ENCODE peak calls at places on chromosomes 12 and 14, in four cellular contexts. U is H1, Z is neuronal stem cell, B is IMR-90. A is an unnamed sample.

GRCh38 chr12:94779520-94779919 is 129.2 kb upstream of the TMCC3 start:
- DNase-seq in U (no peak), Z (no peak), B (peak), A (peak)

GRCh38 chr14:70896981-70897380 is 10.3 kb upstream of the PCNX1 start:
- DNase-seq in U (no peak), Z (no peak), B (no peak), A (peak)

GRCh38 chr12:52524898-52525591 is 4.9 kb upstream of the KRT5 start:
- DNase-seq in U (peak), Z (no peak), B (no peak), A (no peak)

GRCh38 chr12:44000309-44000952 is 164.6 kb downstream of the TMEM117 start:
- DNase-seq in U (peak), Z (peak), B (peak), A (peak)

GRCh38 chr12:118124333-118124874 is 11.5 kb upstream of the PEBP1 start:
- DNase-seq in U (no peak), Z (no peak), B (no peak), A (no peak)

GRCh38 chr12:41564816-41565215 is 376.7 kb downstream of the PDZRN4 start:
- DNase-seq in U (no peak), Z (no peak), B (no peak), A (no peak)

GRCh38 chr12:132559652-132560420 is 50.5 kb downstream of the LRCOL1 start:
- DNase-seq in U (peak), Z (no peak), B (peak), A (peak)

GRCh38 chr12:20557076-20557475 is 138.1 kb upstream of the SLCO1C1 start:
- DNase-seq in U (no peak), Z (no peak), B (no peak), A (no peak)

GRCh38 chr14:21036746-21037145 is 2.1 kb upstream of the RNASE13 start:
- DNase-seq in U (no peak), Z (no peak), B (no peak), A (no peak)

GRCh38 chr12:80273144-80273543 is 170.9 kb upstream of the PTPRQ start:
- DNase-seq in U (no peak), Z (no peak), B (no peak), A (no peak)

GRCh38 chr14:60722836-60723217 is 1.3 kb downstream of the SIX4 start:
- DNase-seq in U (no peak), Z (peak), B (peak), A (no peak)

GRCh38 chr12:41724216-41724615 is 420.5 kb downstream of the GXYLT1 start:
- DNase-seq in U (no peak), Z (no peak), B (no peak), A (no peak)

GRCh38 chr12:2813573-2814185 is 1.2 kb downstream of the ITFG2 start:
- DNase-seq in U (no peak), Z (no peak), B (peak), A (peak)

DNA sequence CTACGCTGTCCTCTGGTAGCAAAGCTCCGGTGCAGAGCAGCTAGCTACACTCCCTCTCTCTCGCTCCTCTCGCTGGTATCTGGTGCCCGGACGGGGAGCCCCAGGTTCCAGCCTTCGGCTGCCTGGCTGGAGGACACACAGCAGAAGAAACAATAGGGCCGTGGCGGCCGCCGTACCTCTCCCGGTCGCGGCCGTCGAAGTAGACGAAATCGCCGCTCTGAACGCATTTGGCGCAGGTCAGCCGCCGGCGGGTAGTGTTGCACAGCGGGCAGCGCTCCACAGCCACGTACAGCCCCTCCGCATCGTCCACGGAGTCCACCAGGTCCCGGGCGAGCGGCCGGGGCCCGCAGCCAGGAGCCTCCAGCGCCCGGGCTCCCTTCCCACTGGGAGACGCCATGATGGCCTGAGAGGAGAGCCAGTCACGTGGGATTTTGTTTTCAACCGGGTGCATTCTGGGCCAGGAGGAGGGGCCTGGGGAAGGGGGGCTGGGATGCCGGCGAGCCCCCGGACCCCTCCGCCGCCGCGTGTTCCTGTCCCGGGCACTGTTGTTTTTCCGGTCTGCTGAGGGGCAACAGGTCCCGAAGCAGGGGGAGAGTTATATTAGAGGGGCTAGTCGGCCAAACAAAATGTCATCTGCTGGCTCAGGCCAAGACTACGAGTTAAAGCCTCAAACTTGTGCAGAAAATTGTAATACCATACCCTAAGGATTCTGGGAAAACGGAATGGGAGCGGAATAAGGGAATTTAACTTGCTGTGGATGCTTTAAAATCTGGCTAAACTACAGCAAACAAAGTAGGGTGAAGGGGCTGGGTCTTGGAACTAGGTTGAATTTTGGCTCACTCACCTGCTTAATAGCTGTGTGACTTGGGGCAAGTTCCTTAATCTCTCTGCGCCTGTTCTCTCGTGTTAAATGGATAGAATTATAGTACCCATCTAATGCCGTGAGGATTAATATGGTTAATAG is at the start of gene ATG14:
- DNase-seq in U (peak), Z (peak), B (peak), A (peak)
- H2BK120ac ChIP-seq in U (no peak), Z (no peak), B (peak), A (peak)

DNA sequence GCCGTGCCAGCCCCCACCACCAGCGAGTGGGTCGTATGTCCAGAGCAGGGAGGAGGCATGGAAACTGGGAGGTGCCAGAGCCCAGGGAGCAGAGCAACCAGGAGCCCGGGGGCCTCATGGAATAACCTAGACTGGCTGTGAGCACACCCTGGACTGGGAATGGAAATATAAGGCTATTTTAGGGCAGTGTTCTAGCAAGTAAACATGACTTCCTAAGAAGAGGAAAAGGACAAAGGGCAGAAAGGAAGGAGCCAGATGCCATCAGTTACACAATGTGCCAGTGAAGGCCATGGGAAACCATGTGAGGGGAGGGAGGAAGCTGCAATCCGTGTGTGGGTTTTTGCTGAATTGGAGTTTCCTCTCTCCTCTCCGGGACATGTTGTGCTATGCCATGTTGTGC is 18.7 kb upstream of the CPM start:
- DNase-seq in U (no peak), Z (no peak), B (no peak), A (no peak)
- H2BK120ac ChIP-seq in U (no peak), Z (no peak), B (no peak), A (no peak)

DNA sequence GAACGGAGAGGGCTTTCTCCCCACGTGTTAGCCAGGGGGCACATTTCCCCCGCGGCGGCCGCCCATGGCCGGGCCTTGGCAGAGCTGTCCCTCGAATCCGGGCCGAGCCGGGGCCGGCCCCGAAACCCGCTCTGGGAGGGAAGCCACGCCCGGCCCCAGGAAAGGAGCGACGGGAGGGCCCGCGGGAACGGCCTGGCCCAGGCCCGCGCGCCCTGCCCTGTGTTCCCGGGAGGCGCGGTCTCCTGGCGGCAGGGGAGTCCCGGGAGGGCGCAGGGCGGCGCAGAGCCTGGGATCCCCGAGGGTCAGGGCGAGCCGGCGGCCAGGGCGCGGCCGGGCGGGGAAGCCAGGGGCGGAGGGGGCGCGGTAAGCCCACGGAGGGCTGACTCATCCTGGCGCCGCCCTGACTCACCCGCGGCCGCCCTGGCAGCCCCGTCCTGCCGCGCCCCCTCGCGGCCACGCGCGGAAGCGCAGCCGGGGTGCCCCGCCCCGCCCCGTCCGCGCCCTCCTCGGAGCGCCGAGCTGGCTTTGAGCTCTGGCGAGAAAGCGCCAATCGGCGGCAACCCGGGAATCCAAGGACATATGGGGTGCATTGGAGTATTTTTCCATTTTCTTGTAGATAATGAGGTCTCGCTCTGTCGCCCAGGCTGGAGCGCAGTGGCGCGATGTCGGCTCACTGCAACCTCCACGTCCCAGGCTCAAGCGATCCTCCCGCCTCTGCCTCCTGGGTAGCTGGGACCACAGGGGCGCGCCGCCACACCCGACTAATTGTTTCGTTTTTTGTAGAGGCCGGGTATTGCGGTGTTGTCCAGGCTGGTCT is 31.8 kb upstream of the PLEKHG6 start:
- DNase-seq in U (peak), Z (peak), B (peak), A (peak)
- H2BK120ac ChIP-seq in U (no peak), Z (peak), B (peak), A (peak)

DNA sequence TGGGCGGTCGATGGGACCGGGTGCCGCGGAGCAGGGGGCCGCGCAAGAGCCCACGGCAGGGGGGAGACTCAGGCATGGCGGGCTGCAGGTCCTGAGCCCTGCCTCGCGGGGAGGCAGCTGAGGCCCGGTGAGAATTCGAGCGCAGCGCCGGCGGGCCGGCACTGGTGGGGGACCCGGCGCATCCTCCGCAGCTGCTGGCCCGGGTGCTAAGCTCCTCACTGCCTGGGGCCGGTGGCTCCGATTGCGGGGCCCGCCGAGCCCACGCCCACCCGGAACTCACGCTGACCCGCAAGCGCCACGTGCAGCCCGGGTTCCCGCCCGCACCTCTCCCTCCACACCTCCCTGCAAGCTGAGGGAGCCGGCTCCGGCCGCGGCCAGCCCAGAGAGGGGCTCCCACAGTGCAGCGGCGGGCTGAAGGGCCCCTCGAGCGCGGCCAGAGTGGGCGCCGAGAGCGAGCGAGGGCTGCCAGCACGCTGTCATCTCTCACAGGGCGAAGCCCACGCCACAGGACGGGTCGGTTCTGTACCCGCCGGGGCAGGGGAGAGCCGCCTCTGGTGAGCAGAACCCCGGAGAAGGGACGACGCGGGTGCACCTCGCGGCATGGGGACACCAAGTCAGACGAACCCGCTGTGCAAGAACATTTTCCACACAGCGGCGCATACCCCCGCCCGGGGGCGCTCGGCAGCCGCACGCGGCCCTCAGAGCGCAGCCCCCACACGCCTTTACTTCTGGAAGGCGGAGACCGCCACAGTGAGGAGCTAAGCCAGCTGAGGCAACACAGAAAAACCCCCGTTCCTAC is 1.2 kb upstream of the SIVA1 start:
- DNase-seq in U (no peak), Z (no peak), B (no peak), A (no peak)
- H2BK120ac ChIP-seq in U (no peak), Z (peak), B (peak), A (no peak)

GRCh38 chr14:23538049-23538718 is 13.4 kb downstream of the ZFHX2 start:
- DNase-seq in U (no peak), Z (no peak), B (no peak), A (no peak)
- H2BK120ac ChIP-seq in U (peak), Z (no peak), B (no peak), A (no peak)

DNA sequence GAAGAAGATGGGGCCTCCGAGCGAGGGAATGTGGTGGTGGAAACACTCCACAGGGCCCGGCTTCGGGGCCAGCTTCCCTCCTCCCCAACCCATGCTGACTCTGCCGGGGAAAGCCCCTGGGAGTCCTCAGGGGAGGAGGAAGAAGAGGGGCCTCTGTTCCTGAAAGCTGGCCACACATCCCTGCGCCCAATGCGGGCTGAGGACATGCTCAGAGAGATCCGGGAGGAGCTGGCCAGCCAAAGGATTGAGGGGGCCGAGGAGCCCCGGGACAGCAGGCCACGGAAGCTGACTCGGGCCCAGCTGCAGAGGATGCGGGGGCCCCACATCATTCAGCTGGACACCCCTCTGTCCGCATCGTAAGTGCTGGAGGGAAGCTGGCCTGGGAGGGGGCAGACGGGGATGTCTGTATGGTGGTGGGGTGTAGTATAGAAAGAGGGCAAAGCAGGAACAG is 14.3 kb downstream of the TNFRSF1A start:
- DNase-seq in U (no peak), Z (no peak), B (no peak), A (no peak)
- H2BK120ac ChIP-seq in U (no peak), Z (no peak), B (no peak), A (no peak)

GRCh38 chr12:14257303-14257733 is 108.2 kb upstream of the ATF7IP start:
- DNase-seq in U (no peak), Z (no peak), B (no peak), A (no peak)
- H2BK120ac ChIP-seq in U (peak), Z (no peak), B (peak), A (no peak)

GRCh38 chr14:96201965-96202364 is 2.7 kb upstream of the BDKRB2 start:
- DNase-seq in U (no peak), Z (no peak), B (no peak), A (no peak)

GRCh38 chr14:96204151-96205058 is at the start of gene BDKRB2:
- DNase-seq in U (peak), Z (peak), B (peak), A (peak)

GRCh38 chr14:96203116-96203515 is 1.5 kb upstream of the BDKRB2 start:
- DNase-seq in U (no peak), Z (no peak), B (no peak), A (no peak)

GRCh38 chr14:96202441-96203094 is 2.1 kb upstream of the BDKRB2 start:
- DNase-seq in U (no peak), Z (no peak), B (no peak), A (no peak)

DNA sequence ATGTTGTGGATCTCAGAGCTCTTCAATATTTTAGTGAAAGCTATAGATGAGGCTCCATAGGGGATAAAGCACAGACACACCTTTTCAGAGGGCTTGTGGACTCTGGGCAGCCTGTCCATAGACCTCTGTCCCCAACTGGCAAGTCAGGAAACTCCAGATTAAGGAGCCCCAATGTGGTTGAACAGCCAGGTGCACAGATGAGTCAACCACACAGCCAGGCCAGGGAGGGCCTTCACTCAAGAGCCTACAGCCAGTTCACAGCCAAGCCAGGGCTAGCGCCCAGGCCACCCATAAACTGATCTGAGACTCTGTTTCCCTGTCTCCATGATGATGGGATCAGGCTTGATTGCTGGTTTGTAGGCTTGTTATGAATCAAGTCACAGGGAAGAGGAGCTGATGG is 1.0 kb upstream of the BDKRB2 start:
- DNase-seq in U (no peak), Z (no peak), B (peak), A (peak)
- H2BK120ac ChIP-seq in U (no peak), Z (no peak), B (peak), A (no peak)

DNA sequence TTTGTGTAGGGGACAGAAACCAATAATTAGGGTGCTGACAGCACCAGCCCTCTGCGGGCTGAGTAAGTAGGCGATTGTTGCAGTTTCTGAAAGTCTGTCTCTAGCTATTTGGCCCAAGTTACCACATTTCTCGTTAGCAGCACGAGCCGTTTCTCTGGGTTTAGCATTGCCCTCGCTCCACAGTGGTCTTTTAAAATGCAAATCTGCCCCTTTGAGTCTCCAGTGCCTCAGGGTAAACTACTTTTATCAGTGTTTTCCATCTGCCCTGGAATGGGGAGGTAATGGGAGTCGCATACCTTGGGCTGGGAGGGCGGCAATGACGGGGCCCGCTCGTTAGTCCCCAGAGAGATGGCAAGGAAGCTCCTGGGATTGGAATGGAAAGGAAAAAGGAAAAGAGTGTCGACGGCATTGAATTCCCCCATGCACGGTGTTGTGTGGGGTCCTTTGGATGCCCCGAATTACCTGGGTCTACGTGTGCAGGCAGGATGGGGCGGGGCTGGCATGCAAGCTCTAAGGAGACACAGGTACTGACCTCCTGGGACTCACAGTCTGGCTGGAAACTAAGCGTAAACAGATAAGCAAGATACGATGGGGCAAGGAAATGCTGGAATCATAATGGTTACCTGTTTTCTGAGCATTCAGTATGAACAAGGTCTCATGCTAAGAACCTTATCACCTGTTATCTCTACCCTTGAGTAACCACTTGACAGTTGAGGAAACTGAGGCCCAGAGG is 131.8 kb upstream of the MAP1LC3B2 start:
- DNase-seq in U (peak), Z (no peak), B (no peak), A (peak)
- H2BK120ac ChIP-seq in U (peak), Z (no peak), B (peak), A (peak)

GRCh38 chr14:105087308-105087962 is 22.2 kb upstream of the GPR132 start:
- DNase-seq in U (peak), Z (no peak), B (peak), A (peak)
- H2BK120ac ChIP-seq in U (peak), Z (no peak), B (peak), A (peak)

A was measured in mesenchymal stem cell.